ENCODE peak calls at places on chromosomes 1 and 21, in five cellular contexts. Z is EL; K is stimulated activated CD4-positive, alpha-beta T cell treated with anti-CD3 and anti-CD28 coated beads, Interleukin-2, amount 100 ng/mL, for 24 hours; R is GM12865; O is EH. N is an unnamed sample.

GRCh38 chr1:176567190-176567794 is 104.3 kb downstream of the PAPPA2 start:
- DNase-seq in R (no peak), O (peak), K (no peak), Z (peak), N (no peak)

GRCh38 chr1:230825804-230826160 is 42.5 kb downstream of the C1orf198 start:
- DNase-seq in K (no peak), R (no peak), Z (no peak), O (no peak), N (no peak)

GRCh38 chr1:198497326-198498220 is 42.9 kb downstream of the ATP6V1G3 start:
- DNase-seq in R (peak), K (no peak), O (peak), Z (peak), N (no peak)

GRCh38 chr1:54601730-54602129 is 21.6 kb downstream of the FAM151A start:
- DNase-seq in Z (no peak), O (no peak), K (no peak), R (no peak), N (no peak)

GRCh38 chr1:1137256-1138045 is 21.6 kb upstream of the C1orf159 start:
- DNase-seq in K (peak), R (peak), O (no peak), Z (no peak), N (no peak)

GRCh38 chr21:45989355-45990048 is 7.9 kb downstream of the COL6A1 start:
- DNase-seq in Z (no peak), R (no peak), O (no peak), K (no peak), N (no peak)

GRCh38 chr1:157994081-157994581 is 686 bp downstream of the KIRREL1 start:
- DNase-seq in R (no peak), Z (no peak), O (no peak), K (no peak), N (no peak)

GRCh38 chr1:116919802-116920201 is 10.1 kb downstream of the PTGFRN start:
- DNase-seq in K (no peak), R (no peak), O (peak), Z (no peak), N (peak)

GRCh38 chr1:54129858-54130257 is 22.9 kb downstream of the CDCP2 start:
- DNase-seq in Z (no peak), O (no peak), R (no peak), K (no peak), N (no peak)

GRCh38 chr1:17795081-17795809 is 40.1 kb downstream of the ACTL8 start:
- DNase-seq in K (no peak), Z (no peak), R (no peak), O (no peak), N (no peak)

GRCh38 chr1:243396876-243397275 is 141.0 kb downstream of the SDCCAG8 start:
- DNase-seq in Z (no peak), O (no peak), R (no peak), K (no peak), N (no peak)

GRCh38 chr1:43557744-43558245 is 27.1 kb downstream of the PTPRF start:
- DNase-seq in K (no peak), Z (no peak), R (no peak), O (peak), N (no peak)

GRCh38 chr1:18883636-18884418 is 18.5 kb downstream of the ALDH4A1 start:
- DNase-seq in K (peak), Z (peak), O (peak), R (peak), N (peak)

GRCh38 chr21:42463861-42464515 is 32.0 kb downstream of the RSPH1 start:
- DNase-seq in R (peak), O (peak), Z (peak), K (peak), N (no peak)

GRCh38 chr1:47809301-47810084 is 187.7 kb downstream of the TRABD2B start:
- DNase-seq in K (no peak), Z (no peak), O (peak), R (no peak), N (peak)

GRCh38 chr1:68174173-68175113 is 57.9 kb downstream of the WLS start:
- DNase-seq in Z (peak), K (no peak), O (peak), R (no peak), N (peak)

GRCh38 chr1:243393093-243393492 is 137.3 kb downstream of the SDCCAG8 start:
- DNase-seq in O (no peak), R (no peak), Z (no peak), K (no peak), N (no peak)

GRCh38 chr1:204468206-204468605 is 26.4 kb downstream of the PIK3C2B start:
- DNase-seq in R (no peak), K (no peak), O (no peak), Z (no peak), N (no peak)

N was measured in NCI-H2029.